ENCODE peak calls at places on chromosomes 6 and 20, in five cellular contexts. One of them, this sample, is unnamed.
A peak's percentile ranks its signal among the peaks of the same experiment; 100 is the strongest.

GRCh38 chr6:31246051-31246495 is 25.8 kb downstream of the HLA-C start:
- DNase-seq in mucosa of descending colon: no peak
- DNase-seq in GM03348: peak; percentile 20
- DNase-seq in AG04449: peak; percentile 21
- DNase-seq in tibial nerve: no peak
- DNase-seq in this sample: no peak

GRCh38 chr6:13217206-13217905 is 111.0 kb downstream of the TBC1D7 start:
- DNase-seq in tibial nerve: no peak
- DNase-seq in AG04449: peak; percentile 4
- DNase-seq in mucosa of descending colon: no peak
- DNase-seq in GM03348: no peak
- DNase-seq in this sample: no peak

GRCh38 chr20:63439866-63440265 is 32.6 kb downstream of the KCNQ2 start:
- DNase-seq in tibial nerve: no peak
- DNase-seq in AG04449: no peak
- DNase-seq in GM03348: no peak
- DNase-seq in mucosa of descending colon: no peak
- DNase-seq in this sample: no peak

GRCh38 chr6:124073820-124074587 is 270.3 kb downstream of the NKAIN2 start:
- DNase-seq in tibial nerve: no peak
- DNase-seq in AG04449: no peak
- DNase-seq in GM03348: no peak
- DNase-seq in mucosa of descending colon: no peak
- DNase-seq in this sample: no peak

GRCh38 chr20:53208110-53208908 is 236.2 kb downstream of the TSHZ2 start:
- DNase-seq in GM03348: no peak
- DNase-seq in AG04449: no peak
- DNase-seq in mucosa of descending colon: no peak
- DNase-seq in tibial nerve: no peak
- DNase-seq in this sample: no peak

GRCh38 chr20:53176133-53176532 is 204.0 kb downstream of the TSHZ2 start:
- DNase-seq in AG04449: no peak
- DNase-seq in GM03348: no peak
- DNase-seq in tibial nerve: no peak
- DNase-seq in mucosa of descending colon: no peak
- DNase-seq in this sample: no peak

GRCh38 chr6:139742671-139743070 is 368.2 kb upstream of the CITED2 start:
- DNase-seq in GM03348: no peak
- DNase-seq in tibial nerve: no peak
- DNase-seq in AG04449: no peak
- DNase-seq in mucosa of descending colon: no peak
- DNase-seq in this sample: no peak

GRCh38 chr20:9628166-9628565 is 113.8 kb downstream of the LAMP5 start:
- DNase-seq in GM03348: no peak
- DNase-seq in tibial nerve: no peak
- DNase-seq in AG04449: no peak
- DNase-seq in mucosa of descending colon: no peak
- DNase-seq in this sample: no peak

GRCh38 chr6:41734666-41735426 is 562 bp downstream of the TFEB start:
- DNase-seq in mucosa of descending colon: peak; percentile 90
- DNase-seq in GM03348: peak; percentile 95
- DNase-seq in tibial nerve: peak; percentile 72
- DNase-seq in AG04449: no peak
- DNase-seq in this sample: peak; percentile 64

GRCh38 chr6:157410088-157410487 is 29.1 kb downstream of the ZDHHC14 start:
- DNase-seq in AG04449: peak; percentile 23
- DNase-seq in GM03348: peak; percentile 27
- DNase-seq in mucosa of descending colon: no peak
- DNase-seq in tibial nerve: no peak
- DNase-seq in this sample: no peak

GRCh38 chr6:11179978-11180303 is 52.5 kb downstream of the NEDD9 start:
- DNase-seq in mucosa of descending colon: no peak
- DNase-seq in AG04449: no peak
- DNase-seq in tibial nerve: no peak
- DNase-seq in GM03348: no peak
- DNase-seq in this sample: no peak

GRCh38 chr6:43744490-43744889 is 25.5 kb upstream of the VEGFA start:
- DNase-seq in mucosa of descending colon: no peak
- DNase-seq in AG04449: no peak
- DNase-seq in GM03348: no peak
- DNase-seq in tibial nerve: no peak
- DNase-seq in this sample: no peak

GRCh38 chr6:149864578-149865535 is 698 bp upstream of the LRP11 start:
- DNase-seq in mucosa of descending colon: no peak
- DNase-seq in AG04449: no peak
- DNase-seq in GM03348: peak; percentile 74
- DNase-seq in tibial nerve: no peak
- DNase-seq in this sample: peak; percentile 27

GRCh38 chr6:360791-361373 is 30.7 kb upstream of the IRF4 start:
- DNase-seq in tibial nerve: no peak
- DNase-seq in AG04449: no peak
- DNase-seq in mucosa of descending colon: peak; percentile 52
- DNase-seq in GM03348: no peak
- DNase-seq in this sample: no peak

GRCh38 chr20:48400009-48400408 is 427.8 kb downstream of the PREX1 start:
- DNase-seq in tibial nerve: no peak
- DNase-seq in GM03348: no peak
- DNase-seq in AG04449: no peak
- DNase-seq in mucosa of descending colon: no peak
- DNase-seq in this sample: no peak

GRCh38 chr6:109526905-109527628 is 44.0 kb upstream of the ZBTB24 start:
- DNase-seq in tibial nerve: no peak
- DNase-seq in mucosa of descending colon: no peak
- DNase-seq in AG04449: peak; percentile 14
- DNase-seq in GM03348: peak; percentile 70
- DNase-seq in this sample: peak; percentile 61

GRCh38 chr6:32329141-32329540 is 42.6 kb downstream of the TSBP1 start:
- DNase-seq in tibial nerve: no peak
- DNase-seq in GM03348: no peak
- DNase-seq in mucosa of descending colon: no peak
- DNase-seq in AG04449: no peak
- DNase-seq in this sample: no peak

GRCh38 chr6:110884321-110884720 is 9.7 kb downstream of the AMD1 start:
- DNase-seq in GM03348: no peak
- DNase-seq in mucosa of descending colon: no peak
- DNase-seq in AG04449: no peak
- DNase-seq in tibial nerve: no peak
- DNase-seq in this sample: no peak

GRCh38 chr20:18326990-18327389 is 38.7 kb downstream of the ZNF133 start:
- DNase-seq in tibial nerve: no peak
- DNase-seq in mucosa of descending colon: no peak
- DNase-seq in AG04449: no peak
- DNase-seq in GM03348: no peak
- DNase-seq in this sample: no peak

GRCh38 chr6:152727507-152727906 is 23.1 kb upstream of the VIP start:
- DNase-seq in tibial nerve: no peak
- DNase-seq in GM03348: no peak
- DNase-seq in AG04449: no peak
- DNase-seq in mucosa of descending colon: no peak
- DNase-seq in this sample: no peak

GRCh38 chr6:158002951-158003853 is 21.5 kb downstream of the SYNJ2 start:
- DNase-seq in AG04449: peak; percentile 61
- DNase-seq in mucosa of descending colon: no peak
- DNase-seq in GM03348: peak; percentile 85
- DNase-seq in tibial nerve: peak; percentile 51
- DNase-seq in this sample: no peak

GRCh38 chr6:21953831-21954801 is 342.7 kb downstream of the PRL start:
- DNase-seq in tibial nerve: no peak
- DNase-seq in mucosa of descending colon: peak; percentile 64
- DNase-seq in GM03348: peak; percentile 14
- DNase-seq in AG04449: no peak
- DNase-seq in this sample: peak; percentile 73

GRCh38 chr20:22127587-22127986 is 422.1 kb downstream of the PAX1 start:
- DNase-seq in tibial nerve: no peak
- DNase-seq in mucosa of descending colon: no peak
- DNase-seq in AG04449: no peak
- DNase-seq in GM03348: no peak
- DNase-seq in this sample: no peak

GRCh38 chr6:166824146-166824879 is 132.0 kb downstream of the RNASET2 start:
- DNase-seq in mucosa of descending colon: no peak
- DNase-seq in tibial nerve: no peak
- DNase-seq in GM03348: no peak
- DNase-seq in AG04449: no peak
- DNase-seq in this sample: no peak

GRCh38 chr6:17703256-17703694 is 3.5 kb downstream of the NUP153 start:
- DNase-seq in tibial nerve: no peak
- DNase-seq in GM03348: peak; percentile 71
- DNase-seq in mucosa of descending colon: no peak
- DNase-seq in AG04449: no peak
- DNase-seq in this sample: no peak

GRCh38 chr6:54655162-54655561 is 191.4 kb upstream of the FAM83B start:
- DNase-seq in mucosa of descending colon: no peak
- DNase-seq in GM03348: no peak
- DNase-seq in tibial nerve: no peak
- DNase-seq in AG04449: no peak
- DNase-seq in this sample: peak; percentile 74

GRCh38 chr6:122709922-122710512 is 69.5 kb upstream of the FABP7 start:
- DNase-seq in mucosa of descending colon: no peak
- DNase-seq in tibial nerve: no peak
- DNase-seq in GM03348: no peak
- DNase-seq in AG04449: no peak
- DNase-seq in this sample: no peak

GRCh38 chr6:125300992-125301434 is 754 bp downstream of the HDDC2 start:
- DNase-seq in GM03348: peak; percentile 47
- DNase-seq in mucosa of descending colon: no peak
- DNase-seq in AG04449: no peak
- DNase-seq in tibial nerve: no peak
- DNase-seq in this sample: no peak

GRCh38 chr6:21928715-21929298 is 335.3 kb downstream of the SOX4 start:
- DNase-seq in GM03348: no peak
- DNase-seq in AG04449: no peak
- DNase-seq in mucosa of descending colon: no peak
- DNase-seq in tibial nerve: no peak
- DNase-seq in this sample: no peak

GRCh38 chr6:162671580-162672165 is 55.9 kb downstream of the PRKN start:
- DNase-seq in GM03348: no peak
- DNase-seq in AG04449: no peak
- DNase-seq in mucosa of descending colon: no peak
- DNase-seq in tibial nerve: no peak
- DNase-seq in this sample: no peak

GRCh38 chr6:83193747-83194582 is 808 bp downstream of the RWDD2A start:
- DNase-seq in AG04449: no peak
- DNase-seq in GM03348: peak; percentile 80
- DNase-seq in tibial nerve: no peak
- DNase-seq in mucosa of descending colon: peak; percentile 71
- DNase-seq in this sample: peak; percentile 81

GRCh38 chr20:5078399-5078958 is 41.3 kb downstream of the PCNA start:
- DNase-seq in mucosa of descending colon: peak; percentile 80
- DNase-seq in tibial nerve: peak; percentile 24
- DNase-seq in AG04449: no peak
- DNase-seq in GM03348: peak; percentile 61
- DNase-seq in this sample: no peak

GRCh38 chr20:37336369-37337207 is 9.4 kb upstream of the SRC start:
- DNase-seq in mucosa of descending colon: peak; percentile 75
- DNase-seq in tibial nerve: no peak
- DNase-seq in GM03348: peak; percentile 78
- DNase-seq in AG04449: no peak
- DNase-seq in this sample: no peak

GRCh38 chr6:166691199-166691598 is 64.1 kb upstream of the RPS6KA2 start:
- DNase-seq in mucosa of descending colon: no peak
- DNase-seq in GM03348: no peak
- DNase-seq in AG04449: peak; percentile 5
- DNase-seq in tibial nerve: no peak
- DNase-seq in this sample: no peak

GRCh38 chr20:22861231-22861980 is 173.7 kb upstream of the SSTR4 start:
- DNase-seq in GM03348: no peak
- DNase-seq in tibial nerve: no peak
- DNase-seq in mucosa of descending colon: no peak
- DNase-seq in AG04449: peak; percentile 19
- DNase-seq in this sample: no peak

GRCh38 chr6:12875061-12875460 is 158.5 kb downstream of the PHACTR1 start:
- DNase-seq in AG04449: no peak
- DNase-seq in mucosa of descending colon: no peak
- DNase-seq in GM03348: peak; percentile 54
- DNase-seq in tibial nerve: no peak
- DNase-seq in this sample: no peak

GRCh38 chr6:7146079-7146828 is 38.5 kb downstream of the RREB1 start:
- DNase-seq in mucosa of descending colon: peak; percentile 79
- DNase-seq in AG04449: peak; percentile 38
- DNase-seq in tibial nerve: no peak
- DNase-seq in GM03348: peak; percentile 68
- DNase-seq in this sample: peak; percentile 73

GRCh38 chr6:24194968-24195700 is 69.1 kb downstream of the NRSN1 start:
- DNase-seq in mucosa of descending colon: no peak
- DNase-seq in AG04449: no peak
- DNase-seq in GM03348: no peak
- DNase-seq in tibial nerve: no peak
- DNase-seq in this sample: no peak

GRCh38 chr6:32152414-32153251 is 894 bp upstream of the PRRT1 start:
- DNase-seq in AG04449: no peak
- DNase-seq in mucosa of descending colon: no peak
- DNase-seq in GM03348: peak; percentile 26
- DNase-seq in tibial nerve: no peak
- DNase-seq in this sample: no peak

GRCh38 chr20:50692553-50692933 is 1.2 kb upstream of the RIPOR3 start:
- DNase-seq in mucosa of descending colon: no peak
- DNase-seq in tibial nerve: no peak
- DNase-seq in AG04449: no peak
- DNase-seq in GM03348: no peak
- DNase-seq in this sample: no peak

This sample was measured in NCI-H526.